ENCODE peak calls at places on chromosome 17, in seven cellular contexts. One of them, this sample, is unnamed.

GRCh38 chr17:75639771-75640555 is 6.7 kb downstream of the SMIM5 start:
- DNase-seq in IMR-90: no peak
- DNase-seq in neuronal stem cell: no peak
- DNase-seq in H1: no peak
- DNase-seq in H9: no peak
- DNase-seq in mesenchymal stem cell: no peak
- DNase-seq in trophoblast cell: peak; percentile 83
- DNase-seq in this sample: no peak

GRCh38 chr17:50211249-50212120 is 10.1 kb upstream of the COL1A1 start:
- DNase-seq in IMR-90: no peak
- DNase-seq in neuronal stem cell: no peak
- DNase-seq in H1: peak; percentile 44
- DNase-seq in H9: peak; percentile 34
- DNase-seq in mesenchymal stem cell: peak; percentile 49
- DNase-seq in trophoblast cell: no peak
- DNase-seq in this sample: peak; percentile 42

GRCh38 chr17:82435103-82435502 is 15.4 kb downstream of the CYBC1 start:
- DNase-seq in IMR-90: peak; percentile 32
- DNase-seq in neuronal stem cell: no peak
- DNase-seq in H1: no peak
- DNase-seq in H9: no peak
- DNase-seq in mesenchymal stem cell: peak; percentile 9
- DNase-seq in trophoblast cell: peak; percentile 97
- DNase-seq in this sample: no peak

GRCh38 chr17:794876-795275 is 12.7 kb downstream of the MRM3 start:
- DNase-seq in IMR-90: peak; percentile 59
- DNase-seq in neuronal stem cell: peak; percentile 70
- DNase-seq in H1: peak; percentile 83
- DNase-seq in H9: peak; percentile 87
- DNase-seq in mesenchymal stem cell: peak; percentile 70
- DNase-seq in trophoblast cell: peak; percentile 64
- DNase-seq in this sample: peak; percentile 84

GRCh38 chr17:49739662-49740271 is 24.2 kb downstream of the FAM117A start:
- DNase-seq in IMR-90: peak; percentile 16
- DNase-seq in neuronal stem cell: no peak
- DNase-seq in H1: no peak
- DNase-seq in H9: no peak
- DNase-seq in mesenchymal stem cell: peak; percentile 18
- DNase-seq in trophoblast cell: peak; percentile 30
- DNase-seq in this sample: peak; percentile 62

GRCh38 chr17:8991514-8992285 is 26.2 kb upstream of the PIK3R5 start:
- DNase-seq in IMR-90: peak; percentile 57
- DNase-seq in neuronal stem cell: peak; percentile 64
- DNase-seq in H1: peak; percentile 87
- DNase-seq in H9: peak; percentile 84
- DNase-seq in mesenchymal stem cell: peak; percentile 54
- DNase-seq in trophoblast cell: peak; percentile 85
- DNase-seq in this sample: peak; percentile 87

GRCh38 chr17:59785091-59785799 is 77.8 kb downstream of the VMP1 start:
- DNase-seq in IMR-90: no peak
- DNase-seq in neuronal stem cell: no peak
- DNase-seq in H1: no peak
- DNase-seq in H9: no peak
- DNase-seq in mesenchymal stem cell: no peak
- DNase-seq in trophoblast cell: peak; percentile 21
- DNase-seq in this sample: no peak

GRCh38 chr17:36082062-36082461 is 7.9 kb downstream of the CCL3 start:
- DNase-seq in IMR-90: no peak
- DNase-seq in neuronal stem cell: no peak
- DNase-seq in H1: no peak
- DNase-seq in H9: no peak
- DNase-seq in mesenchymal stem cell: no peak
- DNase-seq in trophoblast cell: no peak
- DNase-seq in this sample: no peak

GRCh38 chr17:7755095-7755890 is 37.7 kb downstream of the DNAH2 start:
- DNase-seq in IMR-90: no peak
- DNase-seq in neuronal stem cell: no peak
- DNase-seq in H1: no peak
- DNase-seq in H9: no peak
- DNase-seq in mesenchymal stem cell: no peak
- DNase-seq in trophoblast cell: no peak
- DNase-seq in this sample: no peak

GRCh38 chr17:17151055-17151454 is 55.1 kb downstream of the PLD6 start:
- DNase-seq in IMR-90: peak; percentile 90
- DNase-seq in neuronal stem cell: no peak
- DNase-seq in H1: no peak
- DNase-seq in H9: no peak
- DNase-seq in mesenchymal stem cell: peak; percentile 84
- DNase-seq in trophoblast cell: peak; percentile 16
- DNase-seq in this sample: no peak

GRCh38 chr17:12627177-12627629 is 38.5 kb upstream of the MYOCD start:
- DNase-seq in IMR-90: peak; percentile 100
- DNase-seq in neuronal stem cell: no peak
- DNase-seq in H1: no peak
- DNase-seq in H9: no peak
- DNase-seq in mesenchymal stem cell: peak; percentile 92
- DNase-seq in trophoblast cell: peak; percentile 98
- DNase-seq in this sample: no peak

GRCh38 chr17:77354721-77355455 is 214.1 kb downstream of the SEC14L1 start:
- DNase-seq in IMR-90: peak; percentile 98
- DNase-seq in neuronal stem cell: no peak
- DNase-seq in H1: no peak
- DNase-seq in H9: peak; percentile 36
- DNase-seq in mesenchymal stem cell: peak; percentile 97
- DNase-seq in trophoblast cell: peak; percentile 98
- DNase-seq in this sample: no peak

GRCh38 chr17:43547189-43547550 is 1.0 kb upstream of the ETV4 start:
- DNase-seq in IMR-90: no peak
- DNase-seq in neuronal stem cell: no peak
- DNase-seq in H1: no peak
- DNase-seq in H9: peak; percentile 26
- DNase-seq in mesenchymal stem cell: no peak
- DNase-seq in trophoblast cell: no peak
- DNase-seq in this sample: no peak

GRCh38 chr17:37283414-37283961 is 92.3 kb upstream of the C17orf78 start:
- DNase-seq in IMR-90: peak; percentile 59
- DNase-seq in neuronal stem cell: no peak
- DNase-seq in H1: no peak
- DNase-seq in H9: no peak
- DNase-seq in mesenchymal stem cell: no peak
- DNase-seq in trophoblast cell: no peak
- DNase-seq in this sample: no peak
- H2AK5ac ChIP-seq in IMR-90: no peak overlapping the region
- H2AK5ac ChIP-seq in neuronal stem cell: no peak overlapping the region
- H2AK5ac ChIP-seq in H1: no peak overlapping the region
- H2AK5ac ChIP-seq in H9: no peak overlapping the region
- H2AK5ac ChIP-seq in mesenchymal stem cell: no peak overlapping the region
- H2AK5ac ChIP-seq in trophoblast cell: no peak overlapping the region
- H2AK5ac ChIP-seq in this sample: no peak overlapping the region

DNA sequence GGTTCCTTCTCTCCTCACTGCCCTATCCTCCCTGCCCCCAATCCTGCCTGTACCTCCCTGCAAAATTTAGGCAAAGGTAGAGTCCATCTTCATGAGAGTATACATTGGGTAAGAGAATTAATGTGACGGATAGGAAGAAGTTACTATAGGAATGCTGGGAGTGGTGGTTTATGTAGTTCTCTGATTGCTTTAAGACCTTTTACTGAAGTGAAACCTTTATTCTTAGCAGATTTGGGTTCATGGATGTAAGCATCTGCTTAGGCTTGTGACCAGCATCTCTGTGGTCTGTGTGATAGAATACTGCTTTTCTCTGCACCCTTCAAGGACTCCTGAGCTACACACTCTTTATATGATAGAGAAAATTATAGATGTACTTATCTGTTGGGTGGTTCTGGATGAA is 127.3 kb downstream of the PRKCA start:
- DNase-seq in IMR-90: no peak
- DNase-seq in neuronal stem cell: no peak
- DNase-seq in H1: no peak
- DNase-seq in H9: no peak
- DNase-seq in mesenchymal stem cell: no peak
- DNase-seq in trophoblast cell: no peak
- DNase-seq in this sample: no peak
- H2AK5ac ChIP-seq in IMR-90: peak overlapping the region; percentile 23
- H2AK5ac ChIP-seq in neuronal stem cell: no peak overlapping the region
- H2AK5ac ChIP-seq in H1: no peak overlapping the region
- H2AK5ac ChIP-seq in H9: no peak overlapping the region
- H2AK5ac ChIP-seq in mesenchymal stem cell: no peak overlapping the region
- H2AK5ac ChIP-seq in trophoblast cell: no peak overlapping the region
- H2AK5ac ChIP-seq in this sample: no peak overlapping the region

DNA sequence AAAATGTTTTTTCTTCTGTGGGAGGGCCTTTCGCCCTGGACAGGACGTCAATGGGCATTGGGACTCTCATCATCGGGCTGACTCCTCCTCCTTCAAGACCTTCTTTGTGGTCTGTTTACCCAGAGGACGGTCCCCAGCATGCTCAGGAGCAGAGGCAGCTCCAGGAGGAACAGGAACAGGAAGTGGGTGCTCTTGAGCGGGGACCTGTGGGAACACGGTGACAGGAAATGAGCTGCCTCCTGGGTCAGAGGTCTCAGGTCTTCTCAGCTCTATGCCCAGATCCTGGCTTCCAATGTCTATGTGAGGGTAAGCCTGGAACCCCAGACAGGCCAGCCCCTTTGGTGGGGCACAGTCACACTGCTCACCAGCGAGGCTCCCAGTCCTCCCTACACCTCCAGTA is 12.2 kb downstream of the CD300LD start:
- DNase-seq in IMR-90: no peak
- DNase-seq in neuronal stem cell: no peak
- DNase-seq in H1: no peak
- DNase-seq in H9: no peak
- DNase-seq in mesenchymal stem cell: no peak
- DNase-seq in trophoblast cell: no peak
- DNase-seq in this sample: no peak
- H2AK5ac ChIP-seq in IMR-90: no peak overlapping the region
- H2AK5ac ChIP-seq in neuronal stem cell: no peak overlapping the region
- H2AK5ac ChIP-seq in H1: no peak overlapping the region
- H2AK5ac ChIP-seq in H9: no peak overlapping the region
- H2AK5ac ChIP-seq in mesenchymal stem cell: no peak overlapping the region
- H2AK5ac ChIP-seq in trophoblast cell: no peak overlapping the region
- H2AK5ac ChIP-seq in this sample: no peak overlapping the region

GRCh38 chr17:62854026-62854425 is 45.9 kb upstream of the MARCHF10 start:
- DNase-seq in IMR-90: no peak
- DNase-seq in neuronal stem cell: no peak
- DNase-seq in H1: no peak
- DNase-seq in H9: peak; percentile 2
- DNase-seq in mesenchymal stem cell: no peak
- DNase-seq in trophoblast cell: no peak
- DNase-seq in this sample: no peak
- H2AK5ac ChIP-seq in IMR-90: no peak overlapping the region
- H2AK5ac ChIP-seq in neuronal stem cell: no peak overlapping the region
- H2AK5ac ChIP-seq in H1: no peak overlapping the region
- H2AK5ac ChIP-seq in H9: no peak overlapping the region
- H2AK5ac ChIP-seq in mesenchymal stem cell: no peak overlapping the region
- H2AK5ac ChIP-seq in trophoblast cell: no peak overlapping the region
- H2AK5ac ChIP-seq in this sample: no peak overlapping the region

This sample was measured in mesendoderm.